ENCODE peak calls at places on chromosomes 2 and 18, in seven cellular contexts. L, C, V, W, F, K and Q are unnamed samples.
A peak's percentile ranks its signal among the peaks of the same experiment; 100 is the strongest.

GRCh38 chr2:100405403-100406119 is 11.9 kb downstream of the CHST10 start:
- DNase-seq in L (no peak), C (no peak), V (no peak), W (no peak), F (no peak), K (no peak), Q (no peak)

GRCh38 chr2:70440621-70441020 is 113.0 kb downstream of the TGFA start:
- DNase-seq in L (no peak), C (no peak), V (no peak), W (no peak), F (no peak), K (peak; percentile 17), Q (no peak)

GRCh38 chr2:43943809-43944452 is 51.9 kb downstream of the LRPPRC start:
- DNase-seq in L (no peak), C (no peak), V (no peak), W (no peak), F (no peak), K (no peak), Q (no peak)

GRCh38 chr2:145184741-145185671 is 665.1 kb upstream of the ZEB2 start:
- DNase-seq in L (no peak), C (peak; percentile 55), V (no peak), W (no peak), F (no peak), K (no peak), Q (no peak)

GRCh38 chr2:99670768-99671734 is 181.2 kb upstream of the REV1 start:
- DNase-seq in L (no peak), C (no peak), V (no peak), W (peak; percentile 52), F (no peak), K (no peak), Q (no peak)

GRCh38 chr2:232893834-232894233 is 23.8 kb downstream of the SNORC start:
- DNase-seq in L (no peak), C (no peak), V (no peak), W (no peak), F (no peak), K (no peak), Q (no peak)

GRCh38 chr18:37361223-37362157 is 204.1 kb downstream of the CELF4 start:
- DNase-seq in L (no peak), C (no peak), V (no peak), W (no peak), F (no peak), K (no peak), Q (no peak)

GRCh38 chr18:10275506-10275905 is 178.9 kb upstream of the APCDD1 start:
- DNase-seq in L (no peak), C (no peak), V (no peak), W (no peak), F (no peak), K (no peak), Q (no peak)

GRCh38 chr2:105184420-105184819 is 57.1 kb upstream of the GPR45 start:
- DNase-seq in L (no peak), C (no peak), V (no peak), W (no peak), F (no peak), K (no peak), Q (peak; percentile 12)

GRCh38 chr2:40279001-40279400 is 172.9 kb downstream of the SLC8A1 start:
- DNase-seq in L (no peak), C (no peak), V (no peak), W (no peak), F (no peak), K (no peak), Q (no peak)

GRCh38 chr2:233354971-233355574 is 779 bp downstream of the DGKD start:
- DNase-seq in L (no peak), C (no peak), V (no peak), W (peak; percentile 55), F (peak; percentile 27), K (no peak), Q (peak; percentile 39)

GRCh38 chr2:136422512-136422911 is 304.6 kb upstream of the CXCR4 start:
- DNase-seq in L (no peak), C (no peak), V (no peak), W (no peak), F (no peak), K (no peak), Q (no peak)

GRCh38 chr2:88099798-88100488 is 27.9 kb downstream of the FABP1 start:
- DNase-seq in L (no peak), C (no peak), V (peak; percentile 9), W (no peak), F (no peak), K (no peak), Q (no peak)

GRCh38 chr2:236972491-236973379 is 113.0 kb upstream of the COPS8 start:
- DNase-seq in L (no peak), C (peak; percentile 19), V (no peak), W (peak; percentile 54), F (no peak), K (no peak), Q (peak; percentile 68)

GRCh38 chr2:142536964-142537363 is 340.5 kb upstream of the KYNU start:
- DNase-seq in L (no peak), C (no peak), V (no peak), W (no peak), F (no peak), K (no peak), Q (no peak)

GRCh38 chr2:74373189-74373588 is 6.9 kb downstream of the DCTN1 start:
- DNase-seq in L (no peak), C (no peak), V (no peak), W (peak; percentile 26), F (no peak), K (no peak), Q (peak; percentile 10)

GRCh38 chr2:172198908-172199307 is 96.2 kb upstream of the DLX2 start:
- DNase-seq in L (no peak), C (no peak), V (no peak), W (no peak), F (no peak), K (no peak), Q (no peak)

GRCh38 chr2:2876350-2877042 is 501.1 kb downstream of the EIPR1 start:
- DNase-seq in L (no peak), C (no peak), V (no peak), W (no peak), F (no peak), K (no peak), Q (no peak)

GRCh38 chr2:204353823-204354222 is 191.5 kb upstream of the PARD3B start:
- DNase-seq in L (no peak), C (peak; percentile 28), V (no peak), W (no peak), F (no peak), K (no peak), Q (no peak)

GRCh38 chr2:402721-403120 is 114.8 kb upstream of the ALKAL2 start:
- DNase-seq in L (no peak), C (no peak), V (no peak), W (no peak), F (no peak), K (no peak), Q (no peak)

DNA sequence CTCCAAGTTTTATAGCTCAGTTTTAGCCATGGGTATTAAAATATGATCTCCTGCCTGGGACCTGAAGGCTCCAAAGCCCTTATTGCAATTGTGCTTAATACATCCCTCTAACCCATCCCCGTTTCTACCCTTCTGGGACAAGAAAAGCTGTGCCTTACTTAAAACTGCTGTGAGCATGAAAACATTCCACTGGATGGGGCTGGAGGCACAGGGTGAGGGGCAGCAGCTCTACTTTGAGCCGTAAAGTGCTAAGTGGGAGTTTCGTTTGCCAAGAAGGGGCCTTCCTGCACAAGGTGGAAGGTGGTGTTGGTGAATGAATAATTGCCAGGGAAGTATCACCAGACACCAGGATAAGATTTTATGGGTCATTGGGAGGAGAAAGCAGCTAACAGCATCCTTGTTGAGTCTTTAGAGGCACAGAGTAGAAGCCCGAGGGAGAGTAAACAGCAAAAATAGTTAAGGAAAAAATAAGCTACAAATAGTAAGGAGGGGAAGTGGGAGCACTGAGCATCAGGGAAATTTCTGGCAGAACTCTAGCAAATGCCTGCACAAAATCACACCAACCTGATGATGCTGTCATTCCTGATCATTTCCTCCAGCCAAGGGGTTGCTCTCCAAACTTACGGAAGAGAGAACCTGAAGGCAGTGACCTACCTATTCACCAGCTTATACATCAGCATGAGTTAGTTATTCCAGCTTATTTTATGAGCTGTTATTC is 218.4 kb downstream of the MREG start:
- DNase-seq in L (no peak), C (no peak), V (no peak), W (no peak), F (no peak), K (no peak), Q (no peak)
- TF ChIP-seq CTCF in L (no peak), C (peak; percentile 8), V (no peak), W (no peak), F (no peak), K (no peak), Q (no peak)

GRCh38 chr2:45825001-45825651 is 173.7 kb downstream of the PRKCE start:
- DNase-seq in L (no peak), C (no peak), V (no peak), W (no peak), F (no peak), K (no peak), Q (no peak)
- TF ChIP-seq CTCF in L (no peak), C (no peak), V (no peak), W (no peak), F (peak; percentile 3), K (no peak), Q (no peak)

GRCh38 chr2:190973726-190974628 is 40.0 kb downstream of the STAT1 start:
- DNase-seq in L (no peak), C (no peak), V (no peak), W (no peak), F (no peak), K (no peak), Q (no peak)
- TF ChIP-seq CTCF in L (no peak), C (no peak), V (no peak), W (no peak), F (no peak), K (no peak), Q (no peak)

GRCh38 chr18:25831226-25831828 is 259.1 kb downstream of the SS18 start:
- DNase-seq in L (no peak), C (no peak), V (no peak), W (no peak), F (no peak), K (no peak), Q (no peak)
- TF ChIP-seq CTCF in L (no peak), C (no peak), V (no peak), W (no peak), F (no peak), K (no peak), Q (no peak)

DNA sequence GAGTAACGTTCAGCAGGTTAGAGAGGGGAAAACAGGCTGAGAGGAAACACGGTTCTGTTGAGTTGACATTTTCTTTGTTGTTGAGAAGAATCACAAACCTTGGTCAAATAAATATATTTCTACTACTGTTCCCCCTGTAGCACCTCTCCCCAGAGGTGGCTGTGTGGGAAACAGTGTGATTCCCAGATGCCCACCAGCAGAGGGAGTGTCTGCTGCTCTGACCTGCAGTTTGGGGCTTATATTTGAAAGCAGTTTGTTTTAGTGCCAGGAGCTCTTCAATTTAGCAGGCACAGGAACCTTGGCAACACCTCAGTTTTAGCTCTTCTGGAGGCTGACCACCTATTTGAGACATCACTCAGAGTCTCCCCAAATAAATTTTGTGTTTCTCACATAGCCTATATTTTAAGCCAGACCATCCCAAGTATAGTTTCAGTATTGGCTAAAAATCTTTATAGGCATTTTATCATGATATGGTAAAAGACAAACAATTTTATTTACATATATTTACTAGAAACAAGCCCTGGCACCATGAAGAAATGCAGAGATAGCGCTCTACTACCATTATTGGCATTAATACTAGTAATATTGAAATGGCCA is 75.7 kb downstream of the PIK3C3 start:
- DNase-seq in L (no peak), C (peak; percentile 23), V (peak; percentile 12), W (no peak), F (peak; percentile 10), K (no peak), Q (peak; percentile 37)
- TF ChIP-seq CTCF in L (peak; percentile 63), C (peak; percentile 82), V (peak; percentile 66), W (peak; percentile 22), F (peak; percentile 21), K (no peak), Q (peak; percentile 65)

GRCh38 chr2:134778372-134778771 is 59.6 kb upstream of the TMEM163 start:
- DNase-seq in L (no peak), C (no peak), V (no peak), W (peak; percentile 46), F (no peak), K (no peak), Q (no peak)
- TF ChIP-seq CTCF in L (peak; percentile 73), C (peak; percentile 71), V (peak; percentile 36), W (peak; percentile 69), F (peak; percentile 13), K (no peak), Q (peak; percentile 35)